ENCODE peak calls at places on chromosome 20, in six cellular contexts. O is cardiac fibroblast; S is CD8-positive, alpha-beta T cell; P is choroid plexus epithelial cell; V is psoas muscle; E is brain microvascular endothelial cell. Y is an unnamed sample.

GRCh38 chr20:31587545-31588389 is 17.3 kb upstream of the ID1 start:
- DNase-seq in E (no peak), P (peak), V (peak), O (no peak), S (no peak), Y (no peak)

GRCh38 chr20:8860011-8860495 is 208.8 kb upstream of the PLCB4 start:
- DNase-seq in P (peak), O (peak), S (no peak), E (peak), V (no peak), Y (peak)

GRCh38 chr20:58883243-58883691 is 30.8 kb downstream of the GNAS start:
- DNase-seq in P (peak), E (no peak), S (no peak), O (no peak), V (no peak), Y (peak)

GRCh38 chr20:48577557-48577956 is 250.2 kb downstream of the PREX1 start:
- DNase-seq in E (no peak), V (no peak), P (no peak), O (no peak), S (no peak), Y (no peak)

GRCh38 chr20:54433653-54434052 is 41.7 kb upstream of the DOK5 start:
- DNase-seq in O (no peak), P (no peak), V (no peak), S (no peak), E (no peak), Y (no peak)

GRCh38 chr20:44594730-44595129 is 12.4 kb downstream of the PKIG start:
- DNase-seq in O (peak), S (no peak), E (peak), V (peak), P (peak), Y (peak)

GRCh38 chr20:25467441-25467840 is 60.0 kb downstream of the GINS1 start:
- DNase-seq in V (no peak), P (no peak), O (no peak), S (no peak), E (no peak), Y (no peak)

GRCh38 chr20:3276400-3277015 is 37.5 kb upstream of the SLC4A11 start:
- DNase-seq in V (no peak), O (peak), E (peak), S (no peak), P (peak), Y (no peak)

GRCh38 chr20:10648651-10649050 is 25.1 kb downstream of the JAG1 start:
- DNase-seq in S (no peak), V (no peak), E (peak), P (peak), O (peak), Y (peak)

GRCh38 chr20:14334306-14334930 is 3.0 kb downstream of the FLRT3 start:
- DNase-seq in P (peak), S (no peak), V (no peak), O (peak), E (peak), Y (peak)

GRCh38 chr20:53622247-53623114 is 28.8 kb upstream of the ZNF217 start:
- DNase-seq in E (no peak), P (peak), V (no peak), O (peak), S (no peak), Y (peak)

GRCh38 chr20:43843096-43843964 is 71.3 kb upstream of the TOX2 start:
- DNase-seq in V (no peak), E (peak), S (no peak), O (peak), P (peak), Y (peak)

GRCh38 chr20:56624786-56625681 is 4.1 kb upstream of the TFAP2C start:
- DNase-seq in V (no peak), S (no peak), O (no peak), P (no peak), E (no peak), Y (no peak)

GRCh38 chr20:59736366-59736765 is 132.0 kb downstream of the PHACTR3 start:
- DNase-seq in O (no peak), V (no peak), S (no peak), P (no peak), E (no peak), Y (no peak)

GRCh38 chr20:37723668-37724067 is 29.8 kb downstream of the CTNNBL1 start:
- DNase-seq in S (no peak), E (no peak), P (no peak), O (no peak), V (no peak), Y (no peak)

GRCh38 chr20:25310921-25311728 is 63.2 kb downstream of the PYGB start:
- DNase-seq in E (peak), V (no peak), P (peak), S (no peak), O (peak), Y (peak)

GRCh38 chr20:54207053-54207742 is 689 bp upstream of the PFDN4 start:
- DNase-seq in O (no peak), E (no peak), S (no peak), P (no peak), V (no peak), Y (no peak)

GRCh38 chr20:35264755-35265154 is 13.2 kb downstream of the MMP24OS start:
- DNase-seq in S (no peak), V (no peak), O (peak), E (no peak), P (peak), Y (no peak)
- TF ChIP-seq CTCF in S (no peak), V (no peak), O (peak), E (peak), P (peak), Y (peak)

DNA sequence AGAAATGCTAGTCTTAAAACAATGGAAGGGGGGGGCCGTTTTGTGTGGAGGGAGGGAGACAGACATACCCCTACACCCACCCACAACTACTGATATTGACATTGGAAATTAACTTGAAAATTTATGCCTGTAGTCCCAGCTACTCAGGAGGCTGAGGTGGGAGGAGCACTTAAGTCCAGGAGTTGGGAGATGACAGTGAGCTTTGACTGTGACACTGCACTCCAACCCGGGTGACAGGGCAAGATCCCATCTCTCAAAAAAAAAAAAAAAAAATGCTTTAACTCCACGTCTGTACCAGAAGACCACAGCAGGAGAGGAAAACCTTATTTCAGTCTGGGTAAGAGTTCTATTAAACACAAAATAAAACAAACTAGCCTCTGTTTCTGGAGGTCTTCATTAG is 2.2 kb downstream of the TBC1D20 start:
- DNase-seq in O (no peak), E (no peak), P (no peak), S (no peak), V (no peak), Y (no peak)
- H3K4me3 ChIP-seq in O (no peak), E (no peak), P (peak), S (no peak), V (peak), Y (no peak)

DNA sequence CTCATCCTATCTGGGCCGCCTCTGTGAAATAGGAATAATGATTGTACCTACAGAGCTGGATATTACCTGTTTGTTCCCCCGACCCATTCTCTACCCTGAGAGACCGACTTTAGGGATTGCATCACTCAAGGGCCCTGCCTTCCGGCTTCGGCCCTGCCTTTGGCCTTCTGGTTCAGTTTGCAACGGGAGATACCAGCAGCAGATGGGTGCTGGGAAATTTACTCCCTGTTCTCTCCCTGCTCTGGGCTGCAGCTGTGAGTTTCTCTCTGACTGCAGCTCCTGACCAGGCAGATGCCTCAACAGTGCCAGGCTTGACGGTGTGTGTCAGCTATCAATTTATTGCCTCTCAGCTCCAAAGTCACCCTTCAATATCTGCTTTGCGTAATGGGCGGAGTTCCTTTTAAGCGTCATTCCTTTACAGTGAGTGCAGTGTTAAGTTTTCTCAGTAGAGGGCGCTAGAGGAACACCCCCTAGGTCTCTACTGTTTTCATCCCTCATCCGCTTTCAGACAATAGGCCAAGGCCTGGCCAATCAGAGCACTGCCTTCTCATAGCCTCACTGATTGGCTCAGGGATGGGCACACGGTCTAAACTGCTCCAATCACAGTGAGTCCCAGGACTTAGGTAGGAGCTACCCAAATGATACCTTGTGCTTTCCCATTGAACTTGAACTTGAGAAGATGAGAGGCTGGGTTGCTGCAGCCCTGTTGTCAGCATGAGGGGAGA is 30.0 kb downstream of the KCNG1 start:
- DNase-seq in S (peak), P (peak), E (peak), O (peak), V (no peak), Y (peak)
- TF ChIP-seq CTCF in S (peak), P (peak), E (peak), O (peak), V (peak), Y (peak)

GRCh38 chr20:33407251-33407650 is 5.9 kb upstream of the CDK5RAP1 start:
- DNase-seq in E (no peak), O (peak), S (no peak), P (peak), V (no peak), Y (peak)

GRCh38 chr20:33408313-33408712 is 7.0 kb upstream of the CDK5RAP1 start:
- DNase-seq in S (no peak), E (no peak), P (no peak), O (no peak), V (no peak), Y (no peak)

GRCh38 chr20:33410081-33410742 is 8.9 kb upstream of the CDK5RAP1 start:
- DNase-seq in S (no peak), V (no peak), E (no peak), O (no peak), P (no peak), Y (no peak)

GRCh38 chr20:33407796-33408195 is 6.5 kb upstream of the CDK5RAP1 start:
- DNase-seq in E (no peak), O (no peak), V (no peak), P (peak), S (no peak), Y (no peak)

DNA sequence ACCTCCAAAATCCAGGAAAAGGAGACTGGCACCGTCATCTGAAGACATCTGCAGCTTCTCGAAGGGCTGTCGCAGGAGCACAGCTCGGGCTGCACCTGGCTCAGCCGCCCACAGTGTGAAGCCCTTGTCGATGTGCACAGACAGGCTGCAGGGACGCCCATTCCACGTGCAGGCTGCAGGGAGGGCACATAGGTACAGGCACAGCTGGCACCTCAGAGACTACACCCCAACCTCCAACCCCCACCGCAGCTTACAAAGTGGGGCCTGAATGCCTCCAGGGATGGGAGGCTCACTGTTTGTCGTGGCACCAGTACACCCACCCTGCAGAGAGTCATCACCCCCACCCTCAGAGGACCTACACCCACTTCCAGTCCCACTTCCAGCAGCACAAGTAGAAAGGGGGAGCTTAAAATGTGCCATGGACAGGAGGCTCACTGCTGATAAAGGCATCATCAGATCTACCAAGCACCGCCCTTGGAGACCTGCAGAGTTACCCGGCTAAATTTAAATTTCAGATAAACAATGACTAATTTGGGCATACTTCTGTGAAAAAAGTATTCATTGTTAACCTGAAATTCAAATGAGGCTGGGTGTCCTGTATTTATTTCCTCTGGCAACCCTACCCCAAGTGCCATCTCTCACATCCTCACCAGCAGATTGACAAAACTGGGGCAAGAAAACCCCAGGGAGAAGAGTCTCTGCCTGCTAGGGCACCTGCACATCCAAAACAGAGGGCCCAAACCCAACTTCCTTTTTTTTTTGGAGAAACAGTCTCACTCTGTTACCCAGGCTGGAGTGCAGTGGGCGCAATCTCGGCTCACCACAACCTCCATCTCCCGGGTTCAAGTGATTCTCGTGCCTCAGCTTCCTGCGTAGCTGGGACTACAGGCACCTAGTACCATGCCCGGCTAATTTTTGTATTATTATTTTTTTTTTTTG is 7.7 kb upstream of the CDK5RAP1 start:
- DNase-seq in P (no peak), E (no peak), V (no peak), S (no peak), O (no peak), Y (no peak)
- H3K4me3 ChIP-seq in P (no peak), E (no peak), V (no peak), S (no peak), O (no peak), Y (no peak)

GRCh38 chr20:57693670-57694329 is 16.0 kb downstream of the PMEPA1 start:
- DNase-seq in V (no peak), S (no peak), E (no peak), P (no peak), O (no peak), Y (no peak)
- TF ChIP-seq CTCF in V (no peak), S (no peak), E (no peak), P (no peak), O (no peak), Y (no peak)

DNA sequence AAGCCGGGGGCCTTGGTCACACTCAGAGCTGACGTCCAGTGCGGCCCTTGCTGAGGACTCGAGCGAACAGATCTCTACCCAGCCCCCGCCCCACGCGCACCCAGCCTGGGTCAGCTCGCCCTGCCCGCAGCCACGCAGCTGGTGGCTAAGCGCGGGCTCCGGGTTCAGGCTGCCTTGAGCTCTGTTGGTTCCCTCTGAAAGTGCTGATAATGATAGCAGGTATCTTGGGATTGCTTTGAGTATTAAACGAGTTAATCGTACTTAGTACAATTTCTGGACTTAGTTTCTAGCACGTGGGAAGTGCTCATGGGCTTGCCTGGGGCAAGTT is 88.1 kb upstream of the TGM3 start:
- DNase-seq in E (no peak), V (no peak), S (no peak), O (no peak), P (no peak), Y (no peak)
- H3K4me3 ChIP-seq in E (peak), V (peak), S (peak), O (peak), P (peak), Y (peak)

GRCh38 chr20:46088409-46089075 is 1.2 kb downstream of the NCOA5 start:
- DNase-seq in P (peak), V (no peak), E (no peak), O (peak), S (no peak), Y (peak)

GRCh38 chr20:46089076-46089337 is 755 bp downstream of the NCOA5 start:
- DNase-seq in P (no peak), V (no peak), O (no peak), E (no peak), S (no peak), Y (no peak)

GRCh38 chr20:46089338-46090094 is at the start of gene NCOA5:
- DNase-seq in S (peak), P (peak), O (peak), V (peak), E (peak), Y (peak)

GRCh38 chr20:46084805-46085792 is 4.7 kb downstream of the NCOA5 start:
- DNase-seq in V (no peak), S (no peak), E (no peak), O (peak), P (peak), Y (peak)

GRCh38 chr20:46087161-46087560 is 2.6 kb downstream of the NCOA5 start:
- DNase-seq in S (no peak), P (peak), E (no peak), V (no peak), O (peak), Y (peak)
- TF ChIP-seq CTCF in S (peak), P (peak), E (peak), V (peak), O (peak), Y (peak)

GRCh38 chr20:62203378-62204030 is 16.6 kb downstream of the HRH3 start:
- DNase-seq in O (peak), S (no peak), P (peak), E (no peak), V (no peak), Y (no peak)
- H3K4me3 ChIP-seq in O (no peak), S (no peak), P (no peak), E (no peak), V (no peak), Y (no peak)

GRCh38 chr20:19211661-19212523 is 550 bp upstream of the SLC24A3 start:
- DNase-seq in E (no peak), V (peak), P (peak), O (peak), S (no peak), Y (peak)
- TF ChIP-seq CTCF in E (no peak), V (peak), P (peak), O (no peak), S (no peak), Y (peak)

Y was measured in astrocyte of the spinal cord.